ENCODE peak calls at places on chromosomes 12 and 14, in nine cellular contexts. B, R, T, P, E, L, J, X and I are unnamed samples.

GRCh38 chr14:89388853-89389252 is 28.2 kb downstream of the FOXN3 start:
- DNase-seq in E (no peak), J (no peak), L (peak; percentile 43), P (peak; percentile 80), T (no peak), B (no peak), X (no peak), R (no peak), I (no peak)

GRCh38 chr14:22888662-22889061 is 5.6 kb downstream of the REM2 start:
- DNase-seq in T (no peak), B (no peak), J (no peak), X (no peak), R (no peak), P (no peak), E (no peak), L (no peak), I (no peak)

GRCh38 chr14:23829736-23830474 is 123.7 kb upstream of the DHRS4 start:
- DNase-seq in X (no peak), P (peak; percentile 86), E (peak; percentile 43), T (no peak), J (no peak), B (no peak), L (peak; percentile 82), R (no peak), I (no peak)

GRCh38 chr14:77663289-77663688 is 44.5 kb downstream of the ALKBH1 start:
- DNase-seq in L (peak; percentile 38), X (no peak), R (no peak), J (no peak), E (no peak), B (no peak), T (no peak), P (no peak), I (no peak)

GRCh38 chr12:98485792-98486347 is 29.5 kb upstream of the TMPO start:
- DNase-seq in E (no peak), J (no peak), P (peak; percentile 31), T (no peak), X (no peak), L (no peak), B (no peak), R (no peak), I (no peak)

GRCh38 chr12:78376257-78376656 is 488.3 kb upstream of the SYT1 start:
- DNase-seq in L (peak; percentile 2), X (no peak), T (no peak), B (no peak), J (no peak), E (no peak), R (no peak), P (no peak), I (no peak)

GRCh38 chr14:54857830-54858269 is 44.8 kb downstream of the GCH1 start:
- DNase-seq in R (no peak), J (no peak), L (no peak), P (no peak), T (no peak), E (no peak), B (no peak), X (no peak), I (no peak)

GRCh38 chr12:107917912-107918800 is 143.7 kb downstream of the ASCL4 start:
- DNase-seq in T (peak; percentile 19), E (no peak), J (no peak), X (no peak), R (no peak), B (no peak), P (no peak), L (peak; percentile 5), I (peak; percentile 34)

GRCh38 chr14:61838661-61839060 is 76.4 kb downstream of the SNAPC1 start:
- DNase-seq in P (no peak), T (no peak), E (no peak), B (no peak), R (no peak), J (no peak), X (no peak), L (peak; percentile 7), I (no peak)

DNA sequence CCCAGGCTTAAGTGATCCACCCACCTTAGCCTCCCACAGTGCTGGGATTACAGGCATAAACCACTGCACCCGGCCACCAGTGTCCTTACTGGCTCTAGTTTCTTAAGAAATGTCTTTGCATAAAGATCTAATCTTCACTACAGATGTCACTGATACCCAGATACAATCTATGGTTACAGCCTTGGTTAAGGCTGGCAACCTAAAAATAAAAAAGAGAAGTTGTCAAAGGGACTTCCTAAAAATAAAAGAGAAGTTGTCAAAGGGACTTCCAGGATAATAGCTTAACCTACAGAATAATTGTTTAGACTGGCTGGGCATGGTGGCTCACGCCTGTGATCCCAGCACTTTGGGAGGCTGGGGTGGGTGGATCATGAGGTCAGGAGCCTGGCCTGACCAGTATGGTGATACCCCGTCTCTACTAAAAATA is 27.6 kb downstream of the ETFBKMT start:
- DNase-seq in L (no peak), X (no peak), P (peak; percentile 5), E (no peak), J (no peak), B (no peak), R (no peak), T (no peak), I (no peak)
- H3K4me3 ChIP-seq in L (no peak overlapping the region), X (no peak overlapping the region), P (no peak overlapping the region), E (no peak overlapping the region), J (no peak overlapping the region), B (no peak overlapping the region), R (no peak overlapping the region), T (no peak overlapping the region), I (no peak overlapping the region)

DNA sequence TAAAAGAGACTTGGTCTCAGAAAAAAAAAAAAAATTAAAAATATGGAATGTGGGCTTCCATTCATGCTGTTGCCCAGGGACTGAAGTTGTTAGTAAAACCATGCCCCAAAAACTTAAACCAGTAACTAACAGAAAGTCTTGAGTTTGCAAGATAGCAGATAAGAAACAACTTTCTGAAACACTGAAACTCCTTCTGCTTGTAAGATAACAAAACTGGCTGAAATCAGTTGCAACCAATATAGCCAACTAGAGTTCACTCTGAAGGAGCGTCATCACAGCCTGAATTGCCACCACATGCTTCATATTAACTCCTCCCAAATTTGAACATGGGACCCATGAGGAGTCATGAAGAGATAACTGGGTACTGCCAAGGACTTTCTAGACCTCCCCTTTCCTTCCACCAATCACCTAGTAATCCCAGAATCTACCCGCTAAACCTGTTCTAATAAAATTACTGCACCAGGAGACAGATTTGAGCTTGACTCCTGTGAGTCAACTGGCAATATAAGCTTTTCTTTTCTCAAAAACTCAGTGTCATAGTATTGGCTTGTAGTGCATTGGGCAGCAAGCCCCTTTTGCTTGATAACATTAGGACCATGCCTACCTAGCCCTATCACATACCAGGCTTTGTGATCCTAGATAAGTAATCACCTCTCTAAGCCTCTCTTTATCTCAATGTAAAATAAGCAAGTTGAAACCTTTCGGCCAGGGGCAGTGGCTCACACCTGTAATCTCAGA is 53.6 kb downstream of the R3HDM2 start:
- DNase-seq in T (no peak), B (no peak), P (no peak), J (no peak), L (no peak), E (no peak), X (no peak), R (no peak), I (no peak)
- TF ChIP-seq CTCF in T (no peak), B (no peak), P (no peak), J (no peak), L (no peak), E (no peak), X (no peak), R (no peak), I (no peak)

DNA sequence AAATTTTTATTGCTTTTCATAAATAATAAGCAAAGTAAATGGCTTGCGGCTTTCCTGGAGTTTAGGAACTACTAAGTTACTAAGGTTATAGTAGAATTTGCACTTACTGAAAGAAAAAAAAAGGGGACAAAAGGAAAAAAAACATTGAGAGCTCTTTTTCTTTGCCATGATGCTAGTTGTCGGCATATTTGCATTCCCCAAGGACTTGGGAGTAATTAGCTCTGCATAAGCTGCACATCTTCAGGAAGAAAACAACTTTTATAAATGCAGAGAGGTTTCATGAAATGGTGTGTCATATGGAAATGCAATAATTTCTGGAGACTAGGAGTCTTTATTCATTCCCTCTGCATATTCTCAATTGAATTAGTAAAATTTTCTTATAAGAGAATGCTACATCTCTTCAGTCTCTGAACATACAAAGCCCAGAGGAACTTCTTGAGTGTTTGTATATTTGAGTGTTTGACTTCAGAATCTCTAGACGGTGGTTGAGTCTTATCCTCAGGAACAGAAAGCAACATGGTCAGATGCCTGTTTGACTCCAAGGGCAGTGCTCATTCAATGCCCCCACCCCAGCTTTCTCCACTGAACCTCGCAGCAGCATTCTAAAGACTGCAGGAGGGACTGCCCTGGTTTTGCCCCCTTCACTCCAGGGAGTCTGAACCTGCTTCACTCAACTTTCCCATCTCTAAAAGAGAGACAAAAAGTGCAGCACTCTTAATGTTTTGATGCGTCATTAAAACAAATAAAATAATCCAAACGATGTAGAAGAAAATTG is 158.9 kb upstream of the EEA1 start:
- DNase-seq in X (no peak), R (no peak), B (no peak), P (peak; percentile 3), J (no peak), E (no peak), L (no peak), T (no peak), I (no peak)
- H3K27ac ChIP-seq in X (no peak overlapping the region), R (no peak overlapping the region), B (no peak overlapping the region), P (no peak overlapping the region), J (no peak overlapping the region), E (no peak overlapping the region), L (no peak overlapping the region), T (no peak overlapping the region), I (no peak overlapping the region)

DNA sequence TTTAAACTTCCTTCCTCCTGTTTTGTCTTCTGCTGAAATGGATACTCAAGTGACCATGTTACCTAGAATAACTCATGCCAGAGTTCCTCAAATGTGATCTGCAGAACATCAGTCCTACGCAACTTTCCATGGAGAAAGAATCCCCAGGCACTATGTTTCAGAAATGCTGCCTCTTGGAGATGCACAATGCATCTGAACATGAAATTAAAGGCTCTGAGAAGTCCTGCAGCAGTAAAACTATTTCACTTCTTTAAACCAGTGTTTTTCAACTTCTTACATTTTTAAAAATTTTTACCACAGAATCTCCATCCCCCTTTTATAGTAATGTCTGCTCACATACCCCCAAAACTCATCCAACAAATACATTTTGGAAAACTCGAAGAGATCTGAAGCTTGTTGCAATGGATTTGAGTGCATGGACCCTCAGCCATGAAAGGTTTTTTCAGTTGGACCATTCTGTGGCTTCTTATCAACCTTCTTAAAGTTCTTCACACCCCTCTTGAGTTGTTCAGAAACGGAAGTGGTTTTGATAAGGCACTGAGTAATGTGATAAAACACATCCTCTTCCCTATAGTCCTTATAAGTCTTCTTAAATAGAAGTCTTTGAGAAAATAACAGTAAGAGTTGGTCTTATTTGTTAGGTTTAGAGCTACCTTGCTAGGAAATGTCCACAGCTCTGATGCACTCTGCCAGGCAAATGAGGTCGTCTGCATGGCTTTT is 84.4 kb upstream of the KCNA1 start:
- DNase-seq in T (no peak), R (no peak), E (no peak), P (no peak), L (no peak), J (no peak), B (no peak), X (no peak), I (no peak)
- H3K4me3 ChIP-seq in T (no peak overlapping the region), R (no peak overlapping the region), E (no peak overlapping the region), P (no peak overlapping the region), L (no peak overlapping the region), J (no peak overlapping the region), B (no peak overlapping the region), X (no peak overlapping the region), I (no peak overlapping the region)

GRCh38 chr14:93184391-93185332 is at the start of the genes LYSET and MOAP1:
- DNase-seq in P (peak; percentile 98), E (peak; percentile 90), T (peak; percentile 88), B (peak; percentile 92), J (peak; percentile 81), R (peak; percentile 92), X (peak; percentile 86), L (peak; percentile 79), I (peak; percentile 92)
- TF ChIP-seq CTCF in P (peak; percentile 10), E (peak; percentile 45), T (peak; percentile 34), B (peak; percentile 30), J (no peak), R (no peak), X (no peak), L (peak; percentile 14), I (peak; percentile 12)